ENCODE peak calls at places on chromosomes 2 and 18, in six cellular contexts. Q, I, M, R, W and T are unnamed samples.

GRCh38 chr2:216695401-216695821 is at the start of gene IGFBP5:
- DNase-seq in Q (peak), R (peak), M (peak), W (no peak), I (no peak), T (no peak)

GRCh38 chr2:62611820-62612219 is 93.7 kb upstream of the EHBP1 start:
- DNase-seq in R (no peak), Q (no peak), I (no peak), W (no peak), M (no peak), T (no peak)

GRCh38 chr2:79741044-79741443 is 228.2 kb downstream of the CTNNA2 start:
- DNase-seq in M (no peak), Q (no peak), R (no peak), I (no peak), W (no peak), T (no peak)

GRCh38 chr2:8797682-8798081 is 39.7 kb downstream of the KIDINS220 start:
- DNase-seq in R (no peak), Q (no peak), M (no peak), W (no peak), I (no peak), T (no peak)

GRCh38 chr2:441258-442023 is 153.6 kb upstream of the ALKAL2 start:
- DNase-seq in W (no peak), M (no peak), Q (no peak), R (no peak), I (no peak), T (peak)

GRCh38 chr2:240990726-240991377 is 7.6 kb upstream of the SNED1 start:
- DNase-seq in R (peak), M (no peak), Q (peak), I (no peak), W (no peak), T (no peak)

GRCh38 chr2:240624011-240624949 is 1.0 kb upstream of the GPR35 start:
- DNase-seq in W (no peak), R (peak), M (no peak), Q (no peak), I (no peak), T (no peak)

GRCh38 chr2:27705851-27706622 is 42.3 kb downstream of the SLC4A1AP start:
- DNase-seq in W (no peak), I (no peak), M (peak), Q (no peak), R (peak), T (no peak)

GRCh38 chr2:180359522-180360282 is 352.6 kb upstream of the CWC22 start:
- DNase-seq in I (no peak), Q (no peak), M (no peak), R (no peak), W (no peak), T (no peak)

GRCh38 chr2:191935247-191935646 is 88.4 kb upstream of the CAVIN2 start:
- DNase-seq in R (peak), Q (no peak), I (no peak), W (no peak), M (no peak), T (no peak)

GRCh38 chr2:37854676-37855282 is 70.3 kb upstream of the RMDN2 start:
- DNase-seq in Q (no peak), I (no peak), M (no peak), R (no peak), W (no peak), T (no peak)

GRCh38 chr2:14722919-14723559 is 90.5 kb downstream of the LRATD1 start:
- DNase-seq in R (no peak), Q (no peak), W (no peak), M (no peak), I (no peak), T (no peak)

GRCh38 chr18:67428805-67429204 is 87.7 kb downstream of the DSEL start:
- DNase-seq in W (no peak), R (no peak), Q (no peak), M (no peak), I (no peak), T (no peak)

GRCh38 chr2:150134223-150134858 is 353.1 kb downstream of the RND3 start:
- DNase-seq in W (no peak), Q (no peak), I (no peak), M (peak), R (no peak), T (no peak)

GRCh38 chr2:159124931-159125467 is 156.6 kb downstream of the TANC1 start:
- DNase-seq in Q (no peak), M (no peak), R (no peak), W (no peak), I (no peak), T (no peak)

GRCh38 chr2:101823849-101824248 is 126.3 kb downstream of the MAP4K4 start:
- DNase-seq in W (no peak), R (no peak), M (no peak), I (no peak), Q (no peak), T (no peak)

GRCh38 chr2:23107341-23107941 is 277.5 kb upstream of the KLHL29 start:
- DNase-seq in R (no peak), I (no peak), Q (no peak), W (no peak), M (no peak), T (no peak)

GRCh38 chr18:22398464-22398863 is 19.3 kb downstream of the CTAGE1 start:
- DNase-seq in R (no peak), Q (no peak), M (no peak), I (no peak), W (no peak), T (no peak)

GRCh38 chr2:101829429-101829828 is 131.9 kb downstream of the MAP4K4 start:
- DNase-seq in R (no peak), Q (no peak), W (no peak), M (no peak), I (no peak), T (no peak)

GRCh38 chr2:116874021-116874420 is 940.5 kb upstream of the DDX18 start:
- DNase-seq in W (no peak), M (no peak), Q (no peak), I (no peak), R (no peak), T (no peak)

GRCh38 chr2:191369034-191369433 is 123.8 kb downstream of the MYO1B start:
- DNase-seq in I (no peak), Q (no peak), M (no peak), W (no peak), R (no peak), T (no peak)

GRCh38 chr2:109030870-109031480 is 42.0 kb upstream of the EDAR start:
- DNase-seq in W (no peak), R (no peak), M (no peak), Q (no peak), I (peak), T (no peak)

GRCh38 chr2:237132799-237133198 is 47.1 kb downstream of the COPS8 start:
- DNase-seq in Q (peak), M (no peak), I (no peak), W (no peak), R (no peak), T (no peak)

GRCh38 chr2:201618744-201619654 is 24.3 kb downstream of the TMEM237 start:
- DNase-seq in R (peak), I (no peak), Q (no peak), W (no peak), M (peak), T (no peak)

GRCh38 chr2:56379066-56379465 is 195.3 kb downstream of the CCDC85A start:
- DNase-seq in R (no peak), I (no peak), W (no peak), Q (no peak), M (no peak), T (no peak)

GRCh38 chr2:46025081-46025480 is 272.1 kb upstream of the EPAS1 start:
- DNase-seq in Q (no peak), R (no peak), W (no peak), I (no peak), M (no peak), T (no peak)

GRCh38 chr2:86042256-86043168 is 63.2 kb downstream of the POLR1A start:
- DNase-seq in Q (no peak), M (no peak), R (no peak), W (peak), I (no peak), T (no peak)

GRCh38 chr18:39732918-39733317 is 2167.3 kb upstream of the CELF4 start:
- DNase-seq in R (no peak), W (no peak), I (no peak), Q (no peak), M (no peak), T (no peak)

GRCh38 chr2:205002390-205002789 is 457.1 kb downstream of the PARD3B start:
- DNase-seq in W (no peak), I (no peak), Q (no peak), M (no peak), R (no peak), T (no peak)